ENCODE peak calls at places on chromosomes 4 and X, in ten cellular contexts. One of them, this sample, is unnamed.

GRCh38 chrX:78595901-78596502 is 63.1 kb downstream of the RTL3 start:
- DNase-seq in substantia nigra: no peak
- DNase-seq in foreskin melanocyte: no peak
- DNase-seq in stimulated activated CD8-positive, alpha-beta memory T cell treated with anti-CD3 and anti-CD28 coated beads, Interleukin-15, amount 100 ng/mL, for 24 hours: no peak
- DNase-seq in spleen: no peak
- DNase-seq in Caco-2: no peak
- DNase-seq in mesothelial cell of epicardium: no peak
- DNase-seq in NCI-H524 treated with DMSO at 0.1 percent for 48 hours: no peak
- DNase-seq in Daoy: no peak
- DNase-seq in activated CD4-positive, alpha-beta memory T cell treated with anti-CD3 and anti-CD28 coated beads, Interleukin-2, amount 10 ng/mL, durations not matched to agents 7 days and 5 days: no peak
- DNase-seq in this sample: no peak

GRCh38 chr4:175070444-175070843 is 152.3 kb downstream of the ADAM29 start:
- DNase-seq in Caco-2: no peak
- DNase-seq in stimulated activated CD8-positive, alpha-beta memory T cell treated with anti-CD3 and anti-CD28 coated beads, Interleukin-15, amount 100 ng/mL, for 24 hours: no peak
- DNase-seq in NCI-H524 treated with DMSO at 0.1 percent for 48 hours: no peak
- DNase-seq in substantia nigra: no peak
- DNase-seq in Daoy: no peak
- DNase-seq in spleen: no peak
- DNase-seq in activated CD4-positive, alpha-beta memory T cell treated with anti-CD3 and anti-CD28 coated beads, Interleukin-2, amount 10 ng/mL, durations not matched to agents 7 days and 5 days: no peak
- DNase-seq in mesothelial cell of epicardium: no peak
- DNase-seq in foreskin melanocyte: no peak
- DNase-seq in this sample: no peak

GRCh38 chrX:18933611-18934010 is 50.3 kb downstream of the PHKA2 start:
- DNase-seq in NCI-H524 treated with DMSO at 0.1 percent for 48 hours: no peak
- DNase-seq in mesothelial cell of epicardium: no peak
- DNase-seq in activated CD4-positive, alpha-beta memory T cell treated with anti-CD3 and anti-CD28 coated beads, Interleukin-2, amount 10 ng/mL, durations not matched to agents 7 days and 5 days: no peak
- DNase-seq in stimulated activated CD8-positive, alpha-beta memory T cell treated with anti-CD3 and anti-CD28 coated beads, Interleukin-15, amount 100 ng/mL, for 24 hours: no peak
- DNase-seq in spleen: no peak
- DNase-seq in Caco-2: no peak
- DNase-seq in foreskin melanocyte: no peak
- DNase-seq in Daoy: no peak
- DNase-seq in substantia nigra: no peak
- DNase-seq in this sample: no peak

GRCh38 chr4:142130636-142131035 is 494.3 kb downstream of the IL15 start:
- DNase-seq in mesothelial cell of epicardium: no peak
- DNase-seq in foreskin melanocyte: no peak
- DNase-seq in stimulated activated CD8-positive, alpha-beta memory T cell treated with anti-CD3 and anti-CD28 coated beads, Interleukin-15, amount 100 ng/mL, for 24 hours: no peak
- DNase-seq in Daoy: no peak
- DNase-seq in spleen: no peak
- DNase-seq in activated CD4-positive, alpha-beta memory T cell treated with anti-CD3 and anti-CD28 coated beads, Interleukin-2, amount 10 ng/mL, durations not matched to agents 7 days and 5 days: no peak
- DNase-seq in substantia nigra: no peak
- DNase-seq in Caco-2: peak; percentile 5
- DNase-seq in NCI-H524 treated with DMSO at 0.1 percent for 48 hours: no peak
- DNase-seq in this sample: no peak

GRCh38 chr4:147453561-147454141 is 27.2 kb upstream of the EDNRA start:
- DNase-seq in Daoy: no peak
- DNase-seq in spleen: no peak
- DNase-seq in activated CD4-positive, alpha-beta memory T cell treated with anti-CD3 and anti-CD28 coated beads, Interleukin-2, amount 10 ng/mL, durations not matched to agents 7 days and 5 days: no peak
- DNase-seq in mesothelial cell of epicardium: no peak
- DNase-seq in NCI-H524 treated with DMSO at 0.1 percent for 48 hours: no peak
- DNase-seq in stimulated activated CD8-positive, alpha-beta memory T cell treated with anti-CD3 and anti-CD28 coated beads, Interleukin-15, amount 100 ng/mL, for 24 hours: no peak
- DNase-seq in Caco-2: peak; percentile 3
- DNase-seq in foreskin melanocyte: no peak
- DNase-seq in substantia nigra: no peak
- DNase-seq in this sample: no peak

GRCh38 chrX:8783100-8784098 is 17.8 kb downstream of the FAM9A start:
- DNase-seq in NCI-H524 treated with DMSO at 0.1 percent for 48 hours: no peak
- DNase-seq in foreskin melanocyte: no peak
- DNase-seq in stimulated activated CD8-positive, alpha-beta memory T cell treated with anti-CD3 and anti-CD28 coated beads, Interleukin-15, amount 100 ng/mL, for 24 hours: no peak
- DNase-seq in Caco-2: peak; percentile 2
- DNase-seq in substantia nigra: no peak
- DNase-seq in mesothelial cell of epicardium: no peak
- DNase-seq in activated CD4-positive, alpha-beta memory T cell treated with anti-CD3 and anti-CD28 coated beads, Interleukin-2, amount 10 ng/mL, durations not matched to agents 7 days and 5 days: peak; percentile 23
- DNase-seq in Daoy: peak; percentile 39
- DNase-seq in spleen: peak; percentile 79
- DNase-seq in this sample: no peak

GRCh38 chrX:149630681-149631292 is 805 bp downstream of the TMEM185A start:
- DNase-seq in stimulated activated CD8-positive, alpha-beta memory T cell treated with anti-CD3 and anti-CD28 coated beads, Interleukin-15, amount 100 ng/mL, for 24 hours: no peak
- DNase-seq in foreskin melanocyte: peak; percentile 36
- DNase-seq in spleen: no peak
- DNase-seq in NCI-H524 treated with DMSO at 0.1 percent for 48 hours: no peak
- DNase-seq in substantia nigra: no peak
- DNase-seq in mesothelial cell of epicardium: no peak
- DNase-seq in Caco-2: no peak
- DNase-seq in Daoy: peak; percentile 18
- DNase-seq in activated CD4-positive, alpha-beta memory T cell treated with anti-CD3 and anti-CD28 coated beads, Interleukin-2, amount 10 ng/mL, durations not matched to agents 7 days and 5 days: no peak
- DNase-seq in this sample: peak; percentile 12

GRCh38 chrX:6852869-6853268 is 294.6 kb upstream of the STS start:
- DNase-seq in mesothelial cell of epicardium: no peak
- DNase-seq in stimulated activated CD8-positive, alpha-beta memory T cell treated with anti-CD3 and anti-CD28 coated beads, Interleukin-15, amount 100 ng/mL, for 24 hours: no peak
- DNase-seq in activated CD4-positive, alpha-beta memory T cell treated with anti-CD3 and anti-CD28 coated beads, Interleukin-2, amount 10 ng/mL, durations not matched to agents 7 days and 5 days: no peak
- DNase-seq in Daoy: no peak
- DNase-seq in foreskin melanocyte: no peak
- DNase-seq in substantia nigra: no peak
- DNase-seq in Caco-2: peak; percentile 1
- DNase-seq in NCI-H524 treated with DMSO at 0.1 percent for 48 hours: no peak
- DNase-seq in spleen: no peak
- DNase-seq in this sample: no peak

GRCh38 chrX:108384783-108385182 is 53.4 kb downstream of the COL4A6 start:
- DNase-seq in stimulated activated CD8-positive, alpha-beta memory T cell treated with anti-CD3 and anti-CD28 coated beads, Interleukin-15, amount 100 ng/mL, for 24 hours: no peak
- DNase-seq in Caco-2: no peak
- DNase-seq in NCI-H524 treated with DMSO at 0.1 percent for 48 hours: no peak
- DNase-seq in foreskin melanocyte: no peak
- DNase-seq in substantia nigra: no peak
- DNase-seq in spleen: no peak
- DNase-seq in mesothelial cell of epicardium: no peak
- DNase-seq in Daoy: no peak
- DNase-seq in activated CD4-positive, alpha-beta memory T cell treated with anti-CD3 and anti-CD28 coated beads, Interleukin-2, amount 10 ng/mL, durations not matched to agents 7 days and 5 days: no peak
- DNase-seq in this sample: no peak

GRCh38 chrX:39688576-39689373 is 409.0 kb downstream of the BCOR start:
- DNase-seq in Caco-2: peak; percentile 71
- DNase-seq in spleen: peak; percentile 76
- DNase-seq in Daoy: peak; percentile 65
- DNase-seq in substantia nigra: peak; percentile 38
- DNase-seq in mesothelial cell of epicardium: peak; percentile 46
- DNase-seq in foreskin melanocyte: no peak
- DNase-seq in stimulated activated CD8-positive, alpha-beta memory T cell treated with anti-CD3 and anti-CD28 coated beads, Interleukin-15, amount 100 ng/mL, for 24 hours: no peak
- DNase-seq in NCI-H524 treated with DMSO at 0.1 percent for 48 hours: no peak
- DNase-seq in activated CD4-positive, alpha-beta memory T cell treated with anti-CD3 and anti-CD28 coated beads, Interleukin-2, amount 10 ng/mL, durations not matched to agents 7 days and 5 days: no peak
- DNase-seq in this sample: no peak

GRCh38 chrX:107625776-107626175 is 2.5 kb upstream of the PRPS1 start:
- DNase-seq in NCI-H524 treated with DMSO at 0.1 percent for 48 hours: no peak
- DNase-seq in activated CD4-positive, alpha-beta memory T cell treated with anti-CD3 and anti-CD28 coated beads, Interleukin-2, amount 10 ng/mL, durations not matched to agents 7 days and 5 days: no peak
- DNase-seq in Caco-2: no peak
- DNase-seq in stimulated activated CD8-positive, alpha-beta memory T cell treated with anti-CD3 and anti-CD28 coated beads, Interleukin-15, amount 100 ng/mL, for 24 hours: no peak
- DNase-seq in mesothelial cell of epicardium: no peak
- DNase-seq in Daoy: no peak
- DNase-seq in spleen: no peak
- DNase-seq in substantia nigra: no peak
- DNase-seq in foreskin melanocyte: no peak
- DNase-seq in this sample: no peak

GRCh38 chr4:186297013-186297645 is 31.1 kb downstream of the F11 start:
- DNase-seq in mesothelial cell of epicardium: no peak
- DNase-seq in Caco-2: peak; percentile 43
- DNase-seq in NCI-H524 treated with DMSO at 0.1 percent for 48 hours: no peak
- DNase-seq in Daoy: peak; percentile 8
- DNase-seq in stimulated activated CD8-positive, alpha-beta memory T cell treated with anti-CD3 and anti-CD28 coated beads, Interleukin-15, amount 100 ng/mL, for 24 hours: no peak
- DNase-seq in substantia nigra: no peak
- DNase-seq in spleen: no peak
- DNase-seq in activated CD4-positive, alpha-beta memory T cell treated with anti-CD3 and anti-CD28 coated beads, Interleukin-2, amount 10 ng/mL, durations not matched to agents 7 days and 5 days: no peak
- DNase-seq in foreskin melanocyte: peak; percentile 38
- DNase-seq in this sample: no peak

GRCh38 chrX:72258174-72258573 is 18.9 kb downstream of the RPS4X start:
- DNase-seq in spleen: no peak
- DNase-seq in stimulated activated CD8-positive, alpha-beta memory T cell treated with anti-CD3 and anti-CD28 coated beads, Interleukin-15, amount 100 ng/mL, for 24 hours: no peak
- DNase-seq in activated CD4-positive, alpha-beta memory T cell treated with anti-CD3 and anti-CD28 coated beads, Interleukin-2, amount 10 ng/mL, durations not matched to agents 7 days and 5 days: no peak
- DNase-seq in foreskin melanocyte: no peak
- DNase-seq in Caco-2: no peak
- DNase-seq in mesothelial cell of epicardium: no peak
- DNase-seq in NCI-H524 treated with DMSO at 0.1 percent for 48 hours: no peak
- DNase-seq in substantia nigra: no peak
- DNase-seq in Daoy: peak; percentile 64
- DNase-seq in this sample: no peak

GRCh38 chr4:7632341-7632740 is 197.6 kb upstream of the PSAPL1 start:
- DNase-seq in substantia nigra: no peak
- DNase-seq in Daoy: no peak
- DNase-seq in stimulated activated CD8-positive, alpha-beta memory T cell treated with anti-CD3 and anti-CD28 coated beads, Interleukin-15, amount 100 ng/mL, for 24 hours: no peak
- DNase-seq in spleen: no peak
- DNase-seq in Caco-2: no peak
- DNase-seq in NCI-H524 treated with DMSO at 0.1 percent for 48 hours: no peak
- DNase-seq in foreskin melanocyte: no peak
- DNase-seq in mesothelial cell of epicardium: no peak
- DNase-seq in activated CD4-positive, alpha-beta memory T cell treated with anti-CD3 and anti-CD28 coated beads, Interleukin-2, amount 10 ng/mL, durations not matched to agents 7 days and 5 days: no peak
- DNase-seq in this sample: no peak

GRCh38 chr4:183867247-183867646 is 37.9 kb upstream of the STOX2 start:
- DNase-seq in activated CD4-positive, alpha-beta memory T cell treated with anti-CD3 and anti-CD28 coated beads, Interleukin-2, amount 10 ng/mL, durations not matched to agents 7 days and 5 days: no peak
- DNase-seq in substantia nigra: no peak
- DNase-seq in NCI-H524 treated with DMSO at 0.1 percent for 48 hours: no peak
- DNase-seq in Daoy: no peak
- DNase-seq in mesothelial cell of epicardium: no peak
- DNase-seq in stimulated activated CD8-positive, alpha-beta memory T cell treated with anti-CD3 and anti-CD28 coated beads, Interleukin-15, amount 100 ng/mL, for 24 hours: no peak
- DNase-seq in foreskin melanocyte: no peak
- DNase-seq in Caco-2: no peak
- DNase-seq in spleen: no peak
- DNase-seq in this sample: no peak

GRCh38 chr4:66906314-66906713 is 639.0 kb downstream of the CENPC start:
- DNase-seq in substantia nigra: no peak
- DNase-seq in Daoy: no peak
- DNase-seq in foreskin melanocyte: no peak
- DNase-seq in activated CD4-positive, alpha-beta memory T cell treated with anti-CD3 and anti-CD28 coated beads, Interleukin-2, amount 10 ng/mL, durations not matched to agents 7 days and 5 days: no peak
- DNase-seq in spleen: no peak
- DNase-seq in NCI-H524 treated with DMSO at 0.1 percent for 48 hours: peak; percentile 88
- DNase-seq in mesothelial cell of epicardium: no peak
- DNase-seq in Caco-2: no peak
- DNase-seq in stimulated activated CD8-positive, alpha-beta memory T cell treated with anti-CD3 and anti-CD28 coated beads, Interleukin-15, amount 100 ng/mL, for 24 hours: no peak
- DNase-seq in this sample: no peak

GRCh38 chr4:8828869-8829268 is 42.8 kb downstream of the HMX1 start:
- DNase-seq in spleen: no peak
- DNase-seq in substantia nigra: no peak
- DNase-seq in foreskin melanocyte: no peak
- DNase-seq in Daoy: no peak
- DNase-seq in mesothelial cell of epicardium: no peak
- DNase-seq in NCI-H524 treated with DMSO at 0.1 percent for 48 hours: no peak
- DNase-seq in stimulated activated CD8-positive, alpha-beta memory T cell treated with anti-CD3 and anti-CD28 coated beads, Interleukin-15, amount 100 ng/mL, for 24 hours: no peak
- DNase-seq in activated CD4-positive, alpha-beta memory T cell treated with anti-CD3 and anti-CD28 coated beads, Interleukin-2, amount 10 ng/mL, durations not matched to agents 7 days and 5 days: no peak
- DNase-seq in Caco-2: no peak
- DNase-seq in this sample: no peak

GRCh38 chr4:76659103-76659490 is 224.1 kb downstream of the SHROOM3 start:
- DNase-seq in substantia nigra: no peak
- DNase-seq in foreskin melanocyte: no peak
- DNase-seq in spleen: no peak
- DNase-seq in NCI-H524 treated with DMSO at 0.1 percent for 48 hours: peak; percentile 12
- DNase-seq in Daoy: peak; percentile 25
- DNase-seq in activated CD4-positive, alpha-beta memory T cell treated with anti-CD3 and anti-CD28 coated beads, Interleukin-2, amount 10 ng/mL, durations not matched to agents 7 days and 5 days: no peak
- DNase-seq in mesothelial cell of epicardium: no peak
- DNase-seq in Caco-2: no peak
- DNase-seq in stimulated activated CD8-positive, alpha-beta memory T cell treated with anti-CD3 and anti-CD28 coated beads, Interleukin-15, amount 100 ng/mL, for 24 hours: no peak
- DNase-seq in this sample: no peak